ENCODE peak calls at places on chromosomes 5 and 9, in six cellular contexts. G is fibroblast of mammary gland, S is kidney glomerular epithelial cell, L is AG04449, J is GDM1, U is pancreas. T is an unnamed sample.

GRCh38 chr9:92614763-92615441 is 55.0 kb downstream of the IPPK start:
- DNase-seq in U (no peak), S (no peak), J (no peak), G (peak), L (no peak), T (no peak)

GRCh38 chr5:172076783-172077244 is 70.4 kb upstream of the FBXW11 start:
- DNase-seq in J (no peak), U (no peak), L (peak), S (no peak), G (peak), T (no peak)

GRCh38 chr9:32782476-32783167 is 718 bp upstream of the TMEM215 start:
- DNase-seq in J (no peak), U (no peak), S (no peak), G (no peak), L (no peak), T (no peak)

GRCh38 chr9:89743576-89744254 is 138.9 kb downstream of the GADD45G start:
- DNase-seq in S (no peak), U (no peak), G (no peak), J (no peak), L (no peak), T (no peak)

GRCh38 chr9:101601904-101602765 is 7.4 kb upstream of the PPP3R2 start:
- DNase-seq in U (no peak), L (no peak), G (peak), J (no peak), S (peak), T (peak)

GRCh38 chr5:64506567-64507321 is 929 bp downstream of the RGS7BP start:
- DNase-seq in L (no peak), U (no peak), J (no peak), G (peak), S (no peak), T (no peak)

GRCh38 chr9:106954974-106955850 is 92.2 kb downstream of the ZNF462 start:
- DNase-seq in J (no peak), U (no peak), S (no peak), G (no peak), L (no peak), T (no peak)

GRCh38 chr5:161305601-161306000 is 240.9 kb downstream of the GABRB2 start:
- DNase-seq in L (no peak), U (no peak), S (no peak), G (no peak), J (no peak), T (no peak)

GRCh38 chr9:87107072-87107471 is 159.8 kb upstream of the GAS1 start:
- DNase-seq in S (peak), L (no peak), J (no peak), G (peak), U (no peak), T (no peak)